ENCODE peak calls at places on chromosomes 12 and 14, in nine cellular contexts. One of them, this sample, is unnamed.

GRCh38 chr14:23137221-23138172 is 18.4 kb upstream of the CEBPE start:
- DNase-seq in stomach: peak
- DNase-seq in T-helper 2 cell: no peak
- DNase-seq in EL: no peak
- DNase-seq in NCI-H1092 treated with DMSO at 0.1 percent for 48 hours: peak
- DNase-seq in amygdala: no peak
- DNase-seq in neural progenitor cell: no peak
- DNase-seq in NCI-H1105 treated with DMSO at 0.1 percent for 48 hours: peak
- DNase-seq in activated B cell treated with CpG ODN at 0.5 μM for 24 hours: no peak
- DNase-seq in this sample: no peak

GRCh38 chr12:125113800-125114199 is 48.6 kb downstream of the AACS start:
- DNase-seq in amygdala: no peak
- DNase-seq in stomach: no peak
- DNase-seq in neural progenitor cell: no peak
- DNase-seq in T-helper 2 cell: no peak
- DNase-seq in EL: no peak
- DNase-seq in activated B cell treated with CpG ODN at 0.5 μM for 24 hours: no peak
- DNase-seq in NCI-H1092 treated with DMSO at 0.1 percent for 48 hours: no peak
- DNase-seq in NCI-H1105 treated with DMSO at 0.1 percent for 48 hours: no peak
- DNase-seq in this sample: no peak

GRCh38 chr14:104820669-104821228 is 19.8 kb downstream of the ZBTB42 start:
- DNase-seq in T-helper 2 cell: no peak
- DNase-seq in activated B cell treated with CpG ODN at 0.5 μM for 24 hours: no peak
- DNase-seq in stomach: peak
- DNase-seq in neural progenitor cell: peak
- DNase-seq in NCI-H1092 treated with DMSO at 0.1 percent for 48 hours: no peak
- DNase-seq in EL: no peak
- DNase-seq in amygdala: no peak
- DNase-seq in NCI-H1105 treated with DMSO at 0.1 percent for 48 hours: no peak
- DNase-seq in this sample: no peak

GRCh38 chr14:94689218-94689984 is 77.2 kb downstream of the SERPINA3 start:
- DNase-seq in NCI-H1105 treated with DMSO at 0.1 percent for 48 hours: peak
- DNase-seq in EL: peak
- DNase-seq in activated B cell treated with CpG ODN at 0.5 μM for 24 hours: peak
- DNase-seq in stomach: peak
- DNase-seq in neural progenitor cell: peak
- DNase-seq in amygdala: no peak
- DNase-seq in NCI-H1092 treated with DMSO at 0.1 percent for 48 hours: peak
- DNase-seq in T-helper 2 cell: peak
- DNase-seq in this sample: peak

GRCh38 chr12:88562846-88563582 is 17.3 kb downstream of the KITLG start:
- DNase-seq in NCI-H1105 treated with DMSO at 0.1 percent for 48 hours: no peak
- DNase-seq in stomach: no peak
- DNase-seq in T-helper 2 cell: no peak
- DNase-seq in activated B cell treated with CpG ODN at 0.5 μM for 24 hours: no peak
- DNase-seq in amygdala: no peak
- DNase-seq in NCI-H1092 treated with DMSO at 0.1 percent for 48 hours: no peak
- DNase-seq in EL: peak
- DNase-seq in neural progenitor cell: no peak
- DNase-seq in this sample: no peak

GRCh38 chr12:3242199-3242863 is 165.2 kb downstream of the TSPAN9 start:
- DNase-seq in NCI-H1105 treated with DMSO at 0.1 percent for 48 hours: no peak
- DNase-seq in T-helper 2 cell: no peak
- DNase-seq in activated B cell treated with CpG ODN at 0.5 μM for 24 hours: no peak
- DNase-seq in amygdala: no peak
- DNase-seq in neural progenitor cell: no peak
- DNase-seq in EL: no peak
- DNase-seq in stomach: no peak
- DNase-seq in NCI-H1092 treated with DMSO at 0.1 percent for 48 hours: peak
- DNase-seq in this sample: no peak

GRCh38 chr14:64937821-64938193 is 4.7 kb downstream of the GPX2 start:
- DNase-seq in NCI-H1105 treated with DMSO at 0.1 percent for 48 hours: no peak
- DNase-seq in stomach: no peak
- DNase-seq in T-helper 2 cell: no peak
- DNase-seq in amygdala: no peak
- DNase-seq in neural progenitor cell: no peak
- DNase-seq in EL: no peak
- DNase-seq in activated B cell treated with CpG ODN at 0.5 μM for 24 hours: no peak
- DNase-seq in NCI-H1092 treated with DMSO at 0.1 percent for 48 hours: no peak
- DNase-seq in this sample: no peak

GRCh38 chr14:99064262-99064954 is 207.6 kb downstream of the BCL11B start:
- DNase-seq in EL: no peak
- DNase-seq in neural progenitor cell: no peak
- DNase-seq in NCI-H1105 treated with DMSO at 0.1 percent for 48 hours: no peak
- DNase-seq in stomach: no peak
- DNase-seq in NCI-H1092 treated with DMSO at 0.1 percent for 48 hours: no peak
- DNase-seq in amygdala: no peak
- DNase-seq in T-helper 2 cell: no peak
- DNase-seq in activated B cell treated with CpG ODN at 0.5 μM for 24 hours: no peak
- DNase-seq in this sample: no peak

GRCh38 chr12:2017724-2018337 is 13.6 kb upstream of the DCP1B start:
- DNase-seq in NCI-H1105 treated with DMSO at 0.1 percent for 48 hours: peak
- DNase-seq in activated B cell treated with CpG ODN at 0.5 μM for 24 hours: no peak
- DNase-seq in EL: no peak
- DNase-seq in NCI-H1092 treated with DMSO at 0.1 percent for 48 hours: peak
- DNase-seq in amygdala: no peak
- DNase-seq in stomach: no peak
- DNase-seq in neural progenitor cell: peak
- DNase-seq in T-helper 2 cell: no peak
- DNase-seq in this sample: no peak

GRCh38 chr14:103109789-103110415 is 13.4 kb upstream of the TNFAIP2 start:
- DNase-seq in NCI-H1092 treated with DMSO at 0.1 percent for 48 hours: no peak
- DNase-seq in activated B cell treated with CpG ODN at 0.5 μM for 24 hours: no peak
- DNase-seq in neural progenitor cell: peak
- DNase-seq in NCI-H1105 treated with DMSO at 0.1 percent for 48 hours: no peak
- DNase-seq in stomach: no peak
- DNase-seq in EL: peak
- DNase-seq in amygdala: no peak
- DNase-seq in T-helper 2 cell: no peak
- DNase-seq in this sample: no peak

GRCh38 chr14:99067141-99067920 is 204.7 kb downstream of the BCL11B start:
- DNase-seq in T-helper 2 cell: no peak
- DNase-seq in stomach: no peak
- DNase-seq in amygdala: no peak
- DNase-seq in neural progenitor cell: no peak
- DNase-seq in EL: no peak
- DNase-seq in NCI-H1105 treated with DMSO at 0.1 percent for 48 hours: no peak
- DNase-seq in activated B cell treated with CpG ODN at 0.5 μM for 24 hours: no peak
- DNase-seq in NCI-H1092 treated with DMSO at 0.1 percent for 48 hours: no peak
- DNase-seq in this sample: no peak

GRCh38 chr12:24742378-24742777 is 206.5 kb downstream of the BCAT1 start:
- DNase-seq in activated B cell treated with CpG ODN at 0.5 μM for 24 hours: peak
- DNase-seq in NCI-H1092 treated with DMSO at 0.1 percent for 48 hours: no peak
- DNase-seq in stomach: no peak
- DNase-seq in EL: no peak
- DNase-seq in neural progenitor cell: no peak
- DNase-seq in NCI-H1105 treated with DMSO at 0.1 percent for 48 hours: no peak
- DNase-seq in T-helper 2 cell: no peak
- DNase-seq in amygdala: no peak
- DNase-seq in this sample: no peak

GRCh38 chr12:59657711-59658110 is 61.9 kb downstream of the SLC16A7 start:
- DNase-seq in EL: no peak
- DNase-seq in T-helper 2 cell: no peak
- DNase-seq in neural progenitor cell: no peak
- DNase-seq in stomach: no peak
- DNase-seq in activated B cell treated with CpG ODN at 0.5 μM for 24 hours: no peak
- DNase-seq in amygdala: no peak
- DNase-seq in NCI-H1105 treated with DMSO at 0.1 percent for 48 hours: no peak
- DNase-seq in NCI-H1092 treated with DMSO at 0.1 percent for 48 hours: no peak
- DNase-seq in this sample: no peak

GRCh38 chr14:36829547-36829946 is 167.9 kb downstream of the PAX9 start:
- DNase-seq in NCI-H1105 treated with DMSO at 0.1 percent for 48 hours: no peak
- DNase-seq in NCI-H1092 treated with DMSO at 0.1 percent for 48 hours: no peak
- DNase-seq in stomach: no peak
- DNase-seq in EL: no peak
- DNase-seq in T-helper 2 cell: no peak
- DNase-seq in amygdala: no peak
- DNase-seq in neural progenitor cell: no peak
- DNase-seq in activated B cell treated with CpG ODN at 0.5 μM for 24 hours: no peak
- DNase-seq in this sample: no peak

GRCh38 chr14:61503167-61503801 is 181.9 kb downstream of the PRKCH start:
- DNase-seq in NCI-H1105 treated with DMSO at 0.1 percent for 48 hours: no peak
- DNase-seq in EL: no peak
- DNase-seq in neural progenitor cell: no peak
- DNase-seq in NCI-H1092 treated with DMSO at 0.1 percent for 48 hours: no peak
- DNase-seq in stomach: no peak
- DNase-seq in activated B cell treated with CpG ODN at 0.5 μM for 24 hours: no peak
- DNase-seq in amygdala: no peak
- DNase-seq in T-helper 2 cell: peak
- DNase-seq in this sample: peak

GRCh38 chr14:27528328-27528727 is 930.5 kb upstream of the NOVA1 start:
- DNase-seq in stomach: no peak
- DNase-seq in neural progenitor cell: peak
- DNase-seq in activated B cell treated with CpG ODN at 0.5 μM for 24 hours: no peak
- DNase-seq in T-helper 2 cell: no peak
- DNase-seq in amygdala: no peak
- DNase-seq in NCI-H1105 treated with DMSO at 0.1 percent for 48 hours: peak
- DNase-seq in EL: no peak
- DNase-seq in NCI-H1092 treated with DMSO at 0.1 percent for 48 hours: peak
- DNase-seq in this sample: no peak

GRCh38 chr12:109295764-109296425 is 13.2 kb downstream of the FOXN4 start:
- DNase-seq in neural progenitor cell: no peak
- DNase-seq in amygdala: no peak
- DNase-seq in NCI-H1105 treated with DMSO at 0.1 percent for 48 hours: no peak
- DNase-seq in EL: no peak
- DNase-seq in T-helper 2 cell: no peak
- DNase-seq in stomach: no peak
- DNase-seq in NCI-H1092 treated with DMSO at 0.1 percent for 48 hours: no peak
- DNase-seq in activated B cell treated with CpG ODN at 0.5 μM for 24 hours: no peak
- DNase-seq in this sample: no peak

This sample was measured in effector memory CD8-positive, alpha-beta T cell.